ENCODE peak calls at places on chromosome 9, in ten cellular contexts. E is choroid plexus epithelial cell; X is CD8-positive, alpha-beta memory T cell; N is AML-193; Q is Right ventricle myocardium inferior; M is A549; O is lung microvascular endothelial cell; B is aorta; K is NB4; D is T-helper 9 cell. R is an unnamed sample.

GRCh38 chr9:132878695-132879064 is at the start of gene SPACA9:
- DNase-seq in Q (peak), M (peak), B (peak), E (peak), K (peak), N (no peak), X (peak), O (peak), D (peak), R (no peak)

GRCh38 chr9:87088621-87089020 is 141.3 kb upstream of the GAS1 start:
- DNase-seq in K (no peak), D (no peak), M (no peak), X (no peak), O (no peak), Q (no peak), E (no peak), B (no peak), N (no peak), R (no peak)

GRCh38 chr9:131475111-131475955 is 27.4 kb upstream of the POMT1 start:
- DNase-seq in E (no peak), D (no peak), O (no peak), X (no peak), K (no peak), Q (no peak), N (no peak), M (no peak), B (peak), R (peak)

GRCh38 chr9:100346836-100347235 is 5.9 kb downstream of the TEX10 start:
- DNase-seq in D (no peak), E (no peak), M (no peak), B (no peak), X (no peak), K (no peak), Q (no peak), O (no peak), N (no peak), R (no peak)

GRCh38 chr9:29799227-29799626 is 2225.9 kb upstream of the C9orf72 start:
- DNase-seq in N (no peak), E (no peak), Q (no peak), D (no peak), K (no peak), O (no peak), M (no peak), B (no peak), X (no peak), R (no peak)

GRCh38 chr9:93267681-93268505 is 84.0 kb downstream of the WNK2 start:
- DNase-seq in D (no peak), O (no peak), B (peak), K (no peak), M (no peak), E (no peak), Q (peak), X (no peak), N (no peak), R (no peak)

GRCh38 chr9:108442604-108443277 is 413.0 kb downstream of the ACTL7B start:
- DNase-seq in D (no peak), E (no peak), O (no peak), M (no peak), N (no peak), Q (no peak), X (no peak), B (no peak), K (no peak), R (no peak)

GRCh38 chr9:98255578-98256296 is at the start of gene TBC1D2:
- DNase-seq in B (peak), N (peak), X (peak), K (peak), D (peak), O (peak), E (peak), M (peak), Q (peak), R (peak)

GRCh38 chr9:135061441-135061840 is 26.0 kb upstream of the OLFM1 start:
- DNase-seq in E (no peak), O (no peak), B (peak), K (no peak), Q (no peak), M (no peak), X (no peak), N (no peak), D (no peak), R (peak)

GRCh38 chr9:123225374-123225813 is 43.0 kb downstream of the STRBP start:
- DNase-seq in M (peak), O (peak), Q (no peak), K (peak), X (peak), B (no peak), N (peak), D (peak), E (peak), R (no peak)

GRCh38 chr9:76023715-76024195 is 133.3 kb downstream of the PCSK5 start:
- DNase-seq in K (no peak), O (no peak), N (no peak), E (peak), B (no peak), D (peak), X (no peak), M (no peak), Q (no peak), R (no peak)

GRCh38 chr9:69395718-69396117 is 70.7 kb downstream of the ENTREP1 start:
- DNase-seq in M (no peak), E (no peak), O (no peak), D (no peak), Q (no peak), X (no peak), B (no peak), K (no peak), N (no peak), R (no peak)

GRCh38 chr9:12085401-12085800 is 607.8 kb upstream of the TYRP1 start:
- DNase-seq in K (no peak), Q (no peak), M (no peak), N (no peak), D (no peak), O (no peak), E (no peak), X (no peak), B (no peak), R (no peak)

GRCh38 chr9:22916148-22916547 is 469.5 kb downstream of the DMRTA1 start:
- DNase-seq in Q (no peak), O (no peak), X (no peak), B (no peak), D (no peak), M (no peak), N (no peak), K (no peak), E (no peak), R (no peak)

GRCh38 chr9:6777218-6777902 is 19.6 kb downstream of the KDM4C start:
- DNase-seq in E (no peak), N (no peak), X (no peak), K (no peak), B (no peak), M (no peak), Q (no peak), O (no peak), D (no peak), R (no peak)

GRCh38 chr9:128168731-128169308 is 8.8 kb downstream of the BBLN start:
- DNase-seq in M (no peak), E (no peak), D (no peak), K (no peak), O (no peak), X (no peak), Q (no peak), B (no peak), N (no peak), R (no peak)

GRCh38 chr9:136052991-136053756 is 41.9 kb downstream of the NACC2 start:
- DNase-seq in B (no peak), N (no peak), Q (peak), K (peak), O (no peak), D (no peak), M (no peak), X (no peak), E (no peak), R (no peak)

GRCh38 chr9:89065921-89066320 is 74.7 kb downstream of the S1PR3 start:
- DNase-seq in B (no peak), Q (no peak), M (no peak), N (no peak), X (no peak), O (no peak), D (no peak), K (no peak), E (no peak), R (no peak)

GRCh38 chr9:95952471-95952870 is 77.0 kb downstream of the ERCC6L2 start:
- DNase-seq in X (no peak), N (no peak), K (no peak), D (no peak), E (no peak), M (no peak), O (no peak), Q (peak), B (no peak), R (no peak)

GRCh38 chr9:109861918-109862317 is 81.9 kb downstream of the PALM2AKAP2 start:
- DNase-seq in X (no peak), O (no peak), Q (no peak), M (no peak), K (peak), D (no peak), E (no peak), N (no peak), B (no peak), R (no peak)